ENCODE peak calls at places on chromosome 9, in four cellular contexts. One of them, this sample, is unnamed.

GRCh38 chr9:88322906-88323566 is 65.2 kb upstream of the SPIN1 start:
- DNase-seq in heart left ventricle: no peak
- DNase-seq in right lobe of liver: no peak
- DNase-seq in AG04449: no peak
- DNase-seq in this sample: no peak

GRCh38 chr9:113589890-113590289 is 126.4 kb downstream of the RGS3 start:
- DNase-seq in heart left ventricle: no peak
- DNase-seq in right lobe of liver: no peak
- DNase-seq in AG04449: no peak
- DNase-seq in this sample: no peak

GRCh38 chr9:119974026-119974425 is 604.8 kb upstream of the BRINP1 start:
- DNase-seq in heart left ventricle: no peak
- DNase-seq in right lobe of liver: no peak
- DNase-seq in AG04449: no peak
- DNase-seq in this sample: no peak

GRCh38 chr9:133534346-133535284 is at the start of gene ADAMTSL2:
- DNase-seq in heart left ventricle: peak; percentile 81
- DNase-seq in right lobe of liver: peak; percentile 78
- DNase-seq in AG04449: no peak
- DNase-seq in this sample: no peak

GRCh38 chr9:95772320-95773060 is 103.0 kb upstream of the ERCC6L2 start:
- DNase-seq in heart left ventricle: peak; percentile 43
- DNase-seq in right lobe of liver: no peak
- DNase-seq in AG04449: no peak
- DNase-seq in this sample: no peak

GRCh38 chr9:114301798-114302565 is 20.9 kb upstream of the ORM1 start:
- DNase-seq in heart left ventricle: peak; percentile 4
- DNase-seq in right lobe of liver: no peak
- DNase-seq in AG04449: no peak
- DNase-seq in this sample: no peak

GRCh38 chr9:72480931-72481330 is 40.5 kb upstream of the TMC1 start:
- DNase-seq in heart left ventricle: no peak
- DNase-seq in right lobe of liver: no peak
- DNase-seq in AG04449: no peak
- DNase-seq in this sample: no peak

GRCh38 chr9:37383393-37383792 is 39.1 kb upstream of the GRHPR start:
- DNase-seq in heart left ventricle: no peak
- DNase-seq in right lobe of liver: no peak
- DNase-seq in AG04449: no peak
- DNase-seq in this sample: no peak

GRCh38 chr9:133948138-133948537 is 44.0 kb downstream of the VAV2 start:
- DNase-seq in heart left ventricle: peak; percentile 34
- DNase-seq in right lobe of liver: peak; percentile 38
- DNase-seq in AG04449: no peak
- DNase-seq in this sample: no peak

GRCh38 chr9:69604568-69605219 is 67.5 kb downstream of the APBA1 start:
- DNase-seq in heart left ventricle: no peak
- DNase-seq in right lobe of liver: no peak
- DNase-seq in AG04449: no peak
- DNase-seq in this sample: no peak

GRCh38 chr9:751137-752051 is 90.1 kb upstream of the DMRT1 start:
- DNase-seq in heart left ventricle: no peak
- DNase-seq in right lobe of liver: no peak
- DNase-seq in AG04449: no peak
- DNase-seq in this sample: no peak

GRCh38 chr9:82513242-82513750 is 524.7 kb downstream of the SPATA31D1 start:
- DNase-seq in heart left ventricle: no peak
- DNase-seq in right lobe of liver: no peak
- DNase-seq in AG04449: no peak
- DNase-seq in this sample: no peak

GRCh38 chr9:70435948-70436347 is 21.5 kb upstream of the KLF9 start:
- DNase-seq in heart left ventricle: no peak
- DNase-seq in right lobe of liver: no peak
- DNase-seq in AG04449: no peak
- DNase-seq in this sample: peak; percentile 44

GRCh38 chr9:92467041-92467440 is 15.3 kb downstream of the ASPN start:
- DNase-seq in heart left ventricle: no peak
- DNase-seq in right lobe of liver: no peak
- DNase-seq in AG04449: no peak
- DNase-seq in this sample: no peak

GRCh38 chr9:132768932-132769894 is 98.9 kb downstream of the GTF3C4 start:
- DNase-seq in heart left ventricle: peak; percentile 52
- DNase-seq in right lobe of liver: peak; percentile 55
- DNase-seq in AG04449: no peak
- DNase-seq in this sample: no peak

GRCh38 chr9:73219985-73220626 is 68.4 kb downstream of the ANXA1 start:
- DNase-seq in heart left ventricle: no peak
- DNase-seq in right lobe of liver: no peak
- DNase-seq in AG04449: no peak
- DNase-seq in this sample: peak; percentile 41

GRCh38 chr9:18478517-18479361 is 4.8 kb downstream of the ADAMTSL1 start:
- DNase-seq in heart left ventricle: no peak
- DNase-seq in right lobe of liver: no peak
- DNase-seq in AG04449: peak; percentile 93
- DNase-seq in this sample: no peak

GRCh38 chr9:18480649-18481048 is 6.7 kb downstream of the ADAMTSL1 start:
- DNase-seq in heart left ventricle: no peak
- DNase-seq in right lobe of liver: no peak
- DNase-seq in AG04449: peak; percentile 83
- DNase-seq in this sample: no peak

GRCh38 chr9:18477121-18477705 is 3.3 kb downstream of the ADAMTSL1 start:
- DNase-seq in heart left ventricle: no peak
- DNase-seq in right lobe of liver: no peak
- DNase-seq in AG04449: no peak
- DNase-seq in this sample: no peak

GRCh38 chr9:18479405-18479804 is 5.5 kb downstream of the ADAMTSL1 start:
- DNase-seq in heart left ventricle: no peak
- DNase-seq in right lobe of liver: no peak
- DNase-seq in AG04449: no peak
- DNase-seq in this sample: no peak

DNA sequence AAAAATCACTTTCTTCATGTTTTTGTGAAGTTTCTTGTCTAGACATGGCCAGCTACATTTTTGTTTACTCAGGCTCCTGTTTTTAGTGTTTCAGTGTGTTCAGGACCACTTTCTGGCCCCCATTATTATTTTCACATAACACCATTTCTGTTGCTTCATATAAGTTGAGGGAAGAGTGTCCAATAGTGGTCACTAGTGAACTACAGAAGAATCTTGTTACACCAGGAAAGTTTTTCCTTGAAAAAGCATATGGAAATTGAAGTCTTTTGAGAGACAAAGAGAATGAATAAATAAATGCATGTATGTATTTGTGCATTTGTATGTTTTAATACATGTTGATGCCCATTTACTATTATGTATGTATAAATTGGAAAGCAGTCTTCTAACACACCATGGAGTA is 3.8 kb downstream of the ADAMTSL1 start:
- DNase-seq in heart left ventricle: no peak
- DNase-seq in right lobe of liver: no peak
- DNase-seq in AG04449: no peak
- DNase-seq in this sample: no peak
- TF ChIP-seq CTCF in heart left ventricle: no peak
- TF ChIP-seq CTCF in right lobe of liver: no peak
- TF ChIP-seq CTCF in AG04449: peak; percentile 15
- TF ChIP-seq CTCF in this sample: no peak

DNA sequence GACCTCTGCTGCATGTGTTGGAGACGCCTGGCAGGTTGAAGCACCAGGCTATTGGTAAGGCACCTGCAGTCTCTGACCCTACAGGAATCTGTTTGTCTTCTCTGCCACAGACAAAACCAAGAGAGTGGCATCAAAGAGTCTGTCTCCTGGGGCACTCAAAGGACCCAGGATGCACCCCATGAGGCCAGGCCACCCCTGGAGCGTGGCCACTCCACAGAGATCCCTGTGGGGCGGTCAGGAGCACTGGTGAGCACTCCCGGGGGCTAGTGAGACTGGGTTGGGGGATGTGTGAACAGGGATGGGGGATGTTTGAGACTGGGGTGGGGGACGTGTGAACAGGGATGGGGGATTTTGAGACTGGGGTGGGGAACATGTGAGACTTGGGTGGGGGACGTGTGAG is 240.3 kb downstream of the CACNA1B start:
- DNase-seq in heart left ventricle: no peak
- DNase-seq in right lobe of liver: no peak
- DNase-seq in AG04449: no peak
- DNase-seq in this sample: no peak
- H3K4me3 ChIP-seq in heart left ventricle: no peak overlapping the region
- H3K4me3 ChIP-seq in right lobe of liver: no peak overlapping the region
- H3K4me3 ChIP-seq in AG04449: no peak overlapping the region
- H3K4me3 ChIP-seq in this sample: no peak overlapping the region

GRCh38 chr9:99322299-99322698 is 100.2 kb downstream of the SEC61B start:
- DNase-seq in heart left ventricle: no peak
- DNase-seq in right lobe of liver: no peak
- DNase-seq in AG04449: no peak
- DNase-seq in this sample: no peak

GRCh38 chr9:99327667-99328066 is 105.6 kb downstream of the SEC61B start:
- DNase-seq in heart left ventricle: no peak
- DNase-seq in right lobe of liver: no peak
- DNase-seq in AG04449: no peak
- DNase-seq in this sample: no peak

GRCh38 chr9:99326917-99327189 is 104.8 kb downstream of the SEC61B start:
- DNase-seq in heart left ventricle: no peak
- DNase-seq in right lobe of liver: no peak
- DNase-seq in AG04449: no peak
- DNase-seq in this sample: no peak

DNA sequence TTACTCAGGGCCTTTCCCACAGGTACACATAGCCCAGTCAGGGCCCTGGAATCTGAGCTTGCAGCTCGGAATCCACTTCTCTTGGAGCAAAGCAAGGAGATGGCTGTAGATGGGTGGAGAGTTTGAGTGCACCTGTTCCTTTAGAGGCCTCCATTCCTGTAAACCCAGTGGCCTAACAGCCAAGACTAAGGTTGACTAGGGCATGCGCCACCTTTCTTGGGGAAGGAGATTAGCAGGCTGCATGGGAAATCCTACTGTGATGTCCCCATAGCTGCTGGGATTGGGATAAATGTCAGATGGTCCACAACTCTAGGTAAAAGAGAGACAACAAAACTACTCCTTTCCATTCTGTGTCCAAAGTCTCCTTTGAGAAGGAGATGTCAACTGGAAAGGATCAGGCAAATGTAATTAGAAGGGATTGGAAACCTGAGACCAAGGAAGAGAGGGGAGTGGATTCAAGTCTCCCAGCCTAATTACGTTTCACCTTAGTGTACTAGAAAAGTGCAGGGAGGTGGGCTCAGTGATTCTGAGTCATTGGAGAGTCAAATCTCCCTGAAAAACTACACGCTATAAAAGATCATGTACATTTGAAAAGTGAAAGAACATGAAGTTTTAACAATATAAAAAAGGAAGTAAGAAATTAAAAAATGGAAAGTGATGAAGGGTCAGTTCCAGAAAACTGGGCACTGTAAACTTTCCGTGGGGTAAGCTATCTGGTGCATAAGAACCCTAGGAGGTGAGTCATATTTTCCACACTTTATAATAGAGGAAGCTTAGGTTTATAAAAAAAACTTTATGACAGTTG is 104.2 kb downstream of the SEC61B start:
- DNase-seq in heart left ventricle: no peak
- DNase-seq in right lobe of liver: no peak
- DNase-seq in AG04449: no peak
- DNase-seq in this sample: peak; percentile 8
- TF ChIP-seq CTCF in heart left ventricle: no peak
- TF ChIP-seq CTCF in right lobe of liver: no peak
- TF ChIP-seq CTCF in AG04449: no peak
- TF ChIP-seq CTCF in this sample: no peak

GRCh38 chr9:35110327-35110758 is 5.3 kb downstream of the ATOSB start:
- DNase-seq in heart left ventricle: peak; percentile 67
- DNase-seq in right lobe of liver: no peak
- DNase-seq in AG04449: no peak
- DNase-seq in this sample: peak; percentile 77

GRCh38 chr9:35114113-35114847 is 1.4 kb downstream of the ATOSB start:
- DNase-seq in heart left ventricle: peak; percentile 94
- DNase-seq in right lobe of liver: peak; percentile 76
- DNase-seq in AG04449: peak; percentile 83
- DNase-seq in this sample: peak; percentile 82

GRCh38 chr9:35114921-35115341 is 731 bp downstream of the ATOSB start:
- DNase-seq in heart left ventricle: peak; percentile 82
- DNase-seq in right lobe of liver: peak; percentile 74
- DNase-seq in AG04449: no peak
- DNase-seq in this sample: no peak

GRCh38 chr9:35111006-35111933 is 4.4 kb downstream of the ATOSB start:
- DNase-seq in heart left ventricle: peak; percentile 99
- DNase-seq in right lobe of liver: peak; percentile 98
- DNase-seq in AG04449: peak; percentile 90
- DNase-seq in this sample: peak; percentile 97

GRCh38 chr9:35112257-35113020 is 3.2 kb downstream of the ATOSB start:
- DNase-seq in heart left ventricle: peak; percentile 59
- DNase-seq in right lobe of liver: no peak
- DNase-seq in AG04449: no peak
- DNase-seq in this sample: peak; percentile 43
- H3K4me3 ChIP-seq in heart left ventricle: no peak overlapping the region
- H3K4me3 ChIP-seq in right lobe of liver: no peak overlapping the region
- H3K4me3 ChIP-seq in AG04449: peak overlapping the region; percentile 52
- H3K4me3 ChIP-seq in this sample: peak overlapping the region; percentile 44

This sample was measured in retinal pigment epithelial cell.